ENCODE peak calls at places on chromosomes 11 and 22, in five cellular contexts. I is OCI-LY7, F is pancreas, M is A549, Z is suprapubic skin. Q is an unnamed sample.
A peak's percentile ranks its signal among the peaks of the same experiment; 100 is the strongest.

GRCh38 chr22:42960146-42960509 is 54.8 kb downstream of the PACSIN2 start:
- DNase-seq in I (no peak), Z (peak; percentile 48), M (no peak), F (no peak), Q (no peak)

GRCh38 chr22:21666786-21667185 is 974 bp downstream of the PPIL2 start:
- DNase-seq in Z (no peak), F (no peak), M (no peak), I (no peak), Q (no peak)

GRCh38 chr22:25419247-25420113 is 145.0 kb upstream of the GRK3 start:
- DNase-seq in Z (peak; percentile 78), I (peak; percentile 9), F (no peak), M (no peak), Q (no peak)

GRCh38 chr11:74319139-74319538 is 7.7 kb upstream of the P4HA3 start:
- DNase-seq in F (no peak), M (peak; percentile 77), I (no peak), Z (no peak), Q (no peak)

GRCh38 chr22:24200616-24201212 is 19.4 kb downstream of the SUSD2 start:
- DNase-seq in M (peak; percentile 84), Z (no peak), I (no peak), F (no peak), Q (no peak)

GRCh38 chr11:109320595-109320994 is 101.4 kb upstream of the C11orf87 start:
- DNase-seq in Z (no peak), F (no peak), I (no peak), M (peak; percentile 2), Q (no peak)

GRCh38 chr11:127071606-127072005 is 71.0 kb upstream of the KIRREL3 start:
- DNase-seq in M (no peak), F (no peak), Z (no peak), I (no peak), Q (no peak)

GRCh38 chr22:44074286-44074984 is 50.3 kb downstream of the PARVB start:
- DNase-seq in F (no peak), I (no peak), M (no peak), Z (no peak), Q (no peak)

GRCh38 chr22:24386814-24387550 is 40.4 kb upstream of the ADORA2A start:
- DNase-seq in I (no peak), M (no peak), F (no peak), Z (no peak), Q (no peak)

GRCh38 chr11:78131956-78132355 is 7.5 kb downstream of the ALG8 start:
- DNase-seq in M (no peak), Z (no peak), I (no peak), F (no peak), Q (no peak)

GRCh38 chr22:25402501-25403283 is 161.8 kb upstream of the GRK3 start:
- DNase-seq in M (no peak), F (no peak), I (no peak), Z (no peak), Q (no peak)

GRCh38 chr22:18078329-18079041 is 695 bp downstream of the PEX26 start:
- DNase-seq in Z (no peak), M (peak; percentile 25), F (peak; percentile 60), I (peak; percentile 69), Q (no peak)

GRCh38 chr22:28021998-28022660 is 103.1 kb upstream of the PITPNB start:
- DNase-seq in M (no peak), F (peak; percentile 6), Z (peak; percentile 46), I (no peak), Q (no peak)

GRCh38 chr11:64878223-64878493 is 263 bp downstream of the EHD1 start:
- DNase-seq in F (no peak), M (no peak), I (no peak), Z (no peak), Q (no peak)

GRCh38 chr11:75029836-75030631 is 41.3 kb downstream of the NEU3 start:
- DNase-seq in F (no peak), M (no peak), Z (no peak), I (no peak), Q (no peak)

GRCh38 chr11:116471608-116472007 is 301.2 kb downstream of the BUD13 start:
- DNase-seq in Z (no peak), F (no peak), I (no peak), M (no peak), Q (no peak)

GRCh38 chr11:90476442-90477007 is 253.7 kb upstream of the CHORDC1 start:
- DNase-seq in F (peak; percentile 51), Z (no peak), M (peak; percentile 54), I (peak; percentile 13), Q (no peak)

GRCh38 chr11:61545341-61545740 is 35.5 kb downstream of the SYT7 start:
- DNase-seq in F (no peak), Z (no peak), M (peak; percentile 42), I (no peak), Q (no peak)

GRCh38 chr11:126113515-126113957 is 50.9 kb upstream of the CDON start:
- DNase-seq in M (peak; percentile 88), Z (peak; percentile 95), I (no peak), F (peak; percentile 93), Q (no peak)

GRCh38 chr11:115607621-115608191 is 103.5 kb upstream of the CADM1 start:
- DNase-seq in M (no peak), F (no peak), I (no peak), Z (no peak), Q (no peak)

GRCh38 chr11:27217948-27218410 is 145.0 kb downstream of the CCDC34 start:
- DNase-seq in I (no peak), F (no peak), M (no peak), Z (no peak), Q (no peak)

GRCh38 chr11:126686938-126687337 is 313.6 kb downstream of the KIRREL3 start:
- DNase-seq in I (no peak), Z (no peak), M (no peak), F (no peak), Q (no peak)

GRCh38 chr11:26698224-26698623 is 23.6 kb downstream of the SLC5A12 start:
- DNase-seq in Z (no peak), I (no peak), F (no peak), M (no peak), Q (no peak)

GRCh38 chr22:27129266-27129665 is 471.9 kb downstream of the MIAT start:
- DNase-seq in I (no peak), F (no peak), Z (no peak), M (peak; percentile 64), Q (no peak)

GRCh38 chr11:119763071-119763715 is 34.2 kb upstream of the NECTIN1 start:
- DNase-seq in M (no peak), I (no peak), Z (no peak), F (no peak), Q (peak; percentile 22)

DNA sequence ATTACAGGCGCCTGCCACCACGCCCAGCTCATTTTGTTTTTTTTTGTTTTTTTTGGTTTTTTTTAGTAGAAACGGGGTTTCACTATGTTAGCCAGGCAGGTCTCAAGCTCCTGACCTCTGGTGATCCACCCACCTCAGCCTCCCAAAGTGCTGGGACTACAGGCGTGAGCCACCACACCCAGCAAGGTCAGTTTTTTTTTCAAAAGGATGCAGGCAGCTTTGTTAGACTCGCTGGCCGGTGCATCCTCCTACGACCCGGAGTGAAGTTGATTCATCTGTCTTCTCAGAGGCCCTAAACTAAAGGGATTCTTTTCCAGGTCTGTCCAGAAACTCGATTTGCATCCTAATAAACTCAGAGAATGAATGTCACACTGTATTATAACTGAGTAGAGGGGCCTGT is 182.3 kb downstream of the DBX1 start:
- DNase-seq in I (no peak), M (no peak), Z (no peak), F (no peak), Q (no peak)
- TF ChIP-seq CTCF in I (no peak), M (no peak), Z (no peak), F (no peak), Q (no peak)

DNA sequence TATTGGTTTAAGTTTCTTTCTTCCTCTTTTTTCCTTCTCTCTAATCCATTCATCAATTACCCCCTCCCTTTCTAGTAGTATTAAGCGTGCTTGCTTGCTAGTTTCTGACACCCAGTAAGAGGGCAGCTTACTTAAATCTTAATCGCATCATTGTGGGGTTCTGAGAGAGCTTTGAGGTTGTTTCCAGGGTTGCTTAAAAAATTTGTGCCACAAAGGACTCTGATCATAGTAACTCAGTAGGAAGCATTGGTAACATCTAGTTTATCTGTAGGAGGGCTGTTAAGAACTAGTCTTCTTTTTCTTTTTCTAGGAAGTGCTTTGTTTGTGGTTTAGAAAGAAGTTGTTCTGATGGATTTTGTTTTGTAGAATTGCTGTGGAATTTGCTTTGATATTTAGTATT is 45.3 kb downstream of the TMEM135 start:
- DNase-seq in M (no peak), I (no peak), F (no peak), Z (no peak), Q (no peak)
- H3K4me3 ChIP-seq in M (no peak overlapping the region), I (no peak overlapping the region), F (no peak overlapping the region), Z (no peak overlapping the region), Q (no peak overlapping the region)

GRCh38 chr22:23127788-23128187 is 14.0 kb downstream of the RSPH14 start:
- DNase-seq in M (no peak), I (no peak), F (no peak), Z (no peak), Q (no peak)

GRCh38 chr22:23128269-23129108 is 13.3 kb downstream of the RSPH14 start:
- DNase-seq in F (peak; percentile 73), M (peak; percentile 58), I (peak; percentile 87), Z (no peak), Q (peak; percentile 79)

GRCh38 chr22:23125512-23126103 is 16.2 kb downstream of the RSPH14 start:
- DNase-seq in M (no peak), I (no peak), Z (no peak), F (no peak), Q (peak; percentile 34)

GRCh38 chr22:23126165-23127054 is 15.4 kb downstream of the RSPH14 start:
- DNase-seq in Z (no peak), I (no peak), F (no peak), M (no peak), Q (no peak)

DNA sequence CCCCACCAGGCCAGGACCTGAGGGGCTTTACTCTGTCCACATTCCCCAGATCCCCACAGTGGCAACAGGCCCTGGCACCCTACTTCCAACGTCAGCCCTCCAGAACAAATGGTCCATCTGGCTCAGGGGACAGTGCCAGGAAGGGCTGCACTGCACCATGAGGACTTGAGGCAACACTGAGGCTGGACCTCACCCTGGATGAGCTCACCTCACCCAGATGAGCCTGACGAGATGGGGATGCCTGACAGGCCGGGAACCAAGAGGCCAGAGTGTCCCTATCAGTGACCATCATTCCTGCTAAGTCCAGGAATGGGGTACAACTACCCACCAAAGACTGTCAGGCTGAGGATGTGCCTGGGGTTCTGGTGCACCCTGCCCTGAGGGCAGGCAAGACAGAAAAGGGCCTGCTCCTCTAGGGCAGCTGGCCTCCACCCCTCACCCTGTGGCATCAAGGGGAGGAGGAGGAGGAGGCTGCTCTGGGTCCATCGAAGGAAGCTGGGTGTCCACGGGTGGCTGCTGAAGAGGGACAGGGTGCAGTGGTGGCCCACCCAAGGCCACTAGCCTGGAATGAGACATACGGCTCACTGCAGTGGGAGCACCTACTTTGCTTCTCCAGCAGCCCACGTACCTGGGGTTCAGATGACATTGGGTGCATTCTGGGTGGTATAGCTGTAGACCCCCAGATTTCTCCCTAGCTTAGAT is 14.6 kb downstream of the RSPH14 start:
- DNase-seq in Z (no peak), M (no peak), I (no peak), F (no peak), Q (no peak)
- H3K27ac ChIP-seq in Z (no peak overlapping the region), M (no peak overlapping the region), I (no peak overlapping the region), F (no peak overlapping the region), Q (peak overlapping the region; percentile 87)

DNA sequence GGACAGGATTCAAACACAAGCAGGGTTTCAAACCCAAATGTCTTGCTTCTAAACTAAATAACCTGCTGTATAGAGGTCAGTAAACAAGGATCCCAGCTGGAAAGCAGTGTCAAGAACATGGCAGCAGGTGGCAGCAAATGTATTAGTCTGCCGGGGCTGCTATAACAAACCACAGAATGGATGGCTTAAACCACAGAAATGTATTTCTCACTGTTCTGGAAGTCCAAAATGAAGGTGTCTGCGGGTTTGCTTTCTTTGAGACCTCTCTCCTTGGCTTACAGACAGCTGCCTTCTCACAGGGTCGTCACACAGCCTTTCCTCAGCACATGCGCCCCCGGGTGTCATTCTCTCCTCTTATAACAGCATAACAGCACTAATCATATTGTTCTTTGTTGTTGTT is 65.1 kb upstream of the LRRC55 start:
- DNase-seq in M (peak; percentile 54), F (peak; percentile 36), I (peak; percentile 37), Z (no peak), Q (peak; percentile 21)
- TF ChIP-seq CTCF in M (peak; percentile 39), F (no peak), I (peak; percentile 77), Z (peak; percentile 21), Q (peak; percentile 35)